ENCODE peak calls at places on chromosomes 5 and 9, in nine cellular contexts. P, R, X, E, F, O, B, G and C are unnamed samples.

GRCh38 chr9:121895836-121896544 is 197.1 kb downstream of the TTLL11 start:
- DNase-seq in P (no peak), R (no peak), X (no peak), E (no peak), F (peak), O (no peak), B (peak), G (no peak), C (no peak)

GRCh38 chr5:1061916-1062315 is 49.9 kb downstream of the SLC12A7 start:
- DNase-seq in P (no peak), R (no peak), X (no peak), E (no peak), F (no peak), O (no peak), B (peak), G (no peak), C (no peak)

GRCh38 chr9:78856144-78856543 is 559.2 kb downstream of the PSAT1 start:
- DNase-seq in P (no peak), R (no peak), X (no peak), E (no peak), F (peak), O (no peak), B (no peak), G (no peak), C (no peak)

GRCh38 chr5:74767579-74767913 is 497 bp downstream of the NSA2 start:
- DNase-seq in P (no peak), R (peak), X (no peak), E (no peak), F (peak), O (no peak), B (no peak), G (peak), C (peak)

GRCh38 chr5:60410427-60410826 is 289.5 kb downstream of the DEPDC1B start:
- DNase-seq in P (no peak), R (no peak), X (no peak), E (no peak), F (peak), O (no peak), B (no peak), G (no peak), C (no peak)

GRCh38 chr9:107142896-107143603 is 140.0 kb upstream of the RAD23B start:
- DNase-seq in P (no peak), R (no peak), X (no peak), E (no peak), F (peak), O (no peak), B (no peak), G (no peak), C (no peak)

GRCh38 chr9:83034587-83034986 is 28.4 kb downstream of the RASEF start:
- DNase-seq in P (no peak), R (no peak), X (no peak), E (no peak), F (peak), O (no peak), B (no peak), G (no peak), C (no peak)

GRCh38 chr5:13698882-13699281 is 245.6 kb downstream of the DNAH5 start:
- DNase-seq in P (no peak), R (no peak), X (no peak), E (no peak), F (no peak), O (no peak), B (no peak), G (no peak), C (no peak)

GRCh38 chr5:81397169-81397568 is 3.2 kb upstream of the ACOT12 start:
- DNase-seq in P (no peak), R (no peak), X (no peak), E (no peak), F (peak), O (no peak), B (no peak), G (peak), C (no peak)

GRCh38 chr5:16179511-16179935 is at the start of gene MARCHF11:
- DNase-seq in P (no peak), R (no peak), X (no peak), E (no peak), F (no peak), O (no peak), B (no peak), G (no peak), C (no peak)

GRCh38 chr9:17402309-17402708 is 176.6 kb upstream of the SH3GL2 start:
- DNase-seq in P (no peak), R (no peak), X (no peak), E (no peak), F (peak), O (no peak), B (no peak), G (no peak), C (peak)

GRCh38 chr5:158431369-158432029 is 572.6 kb upstream of the CLINT1 start:
- DNase-seq in P (no peak), R (peak), X (no peak), E (no peak), F (no peak), O (no peak), B (no peak), G (peak), C (no peak)

GRCh38 chr9:135524130-135524861 is 3.1 kb downstream of the LCN1 start:
- DNase-seq in P (no peak), R (no peak), X (no peak), E (no peak), F (peak), O (no peak), B (no peak), G (peak), C (no peak)

GRCh38 chr5:134082264-134082992 is 32.1 kb upstream of the TCF7 start:
- DNase-seq in P (no peak), R (no peak), X (no peak), E (no peak), F (peak), O (no peak), B (no peak), G (no peak), C (no peak)

GRCh38 chr5:43216941-43217340 is 24.9 kb downstream of the NIM1K start:
- DNase-seq in P (no peak), R (no peak), X (no peak), E (no peak), F (no peak), O (no peak), B (no peak), G (no peak), C (peak)

GRCh38 chr9:99341686-99342085 is 119.6 kb downstream of the SEC61B start:
- DNase-seq in P (no peak), R (no peak), X (no peak), E (no peak), F (no peak), O (no peak), B (no peak), G (no peak), C (no peak)

GRCh38 chr5:135386096-135386495 is 12.9 kb downstream of the MACROH2A1 start:
- DNase-seq in P (no peak), R (no peak), X (no peak), E (no peak), F (peak), O (no peak), B (no peak), G (peak), C (no peak)

GRCh38 chr5:40689442-40689841 is 9.7 kb downstream of the PTGER4 start:
- DNase-seq in P (no peak), R (no peak), X (no peak), E (no peak), F (peak), O (peak), B (no peak), G (peak), C (no peak)

GRCh38 chr5:95134326-95134725 is 150.6 kb downstream of the MCTP1 start:
- DNase-seq in P (no peak), R (no peak), X (no peak), E (no peak), F (peak), O (no peak), B (no peak), G (no peak), C (no peak)

GRCh38 chr9:99264070-99264469 is 42.0 kb downstream of the SEC61B start:
- DNase-seq in P (no peak), R (no peak), X (no peak), E (no peak), F (no peak), O (no peak), B (no peak), G (no peak), C (no peak)

GRCh38 chr9:87445646-87446045 is 52.0 kb upstream of the DAPK1 start:
- DNase-seq in P (peak), R (peak), X (no peak), E (peak), F (peak), O (no peak), B (no peak), G (no peak), C (peak)

GRCh38 chr9:123679330-123679987 is 250.5 kb downstream of the DENND1A start:
- DNase-seq in P (no peak), R (peak), X (no peak), E (no peak), F (no peak), O (no peak), B (no peak), G (peak), C (no peak)

GRCh38 chr5:63963080-63963735 is 963 bp upstream of the HTR1A start:
- DNase-seq in P (no peak), R (peak), X (no peak), E (peak), F (peak), O (peak), B (no peak), G (peak), C (peak)

GRCh38 chr5:73857446-73857845 is 231.4 kb downstream of the ARHGEF28 start:
- DNase-seq in P (no peak), R (no peak), X (no peak), E (no peak), F (no peak), O (no peak), B (no peak), G (no peak), C (no peak)

GRCh38 chr5:65753189-65753588 is 31.2 kb downstream of the NLN start:
- DNase-seq in P (no peak), R (no peak), X (no peak), E (no peak), F (peak), O (no peak), B (no peak), G (no peak), C (no peak)

GRCh38 chr5:148335259-148335658 is at the start of gene SPINK9:
- DNase-seq in P (no peak), R (no peak), X (no peak), E (no peak), F (no peak), O (no peak), B (no peak), G (no peak), C (no peak)

GRCh38 chr5:178120661-178121357 is 7.5 kb downstream of the N4BP3 start:
- DNase-seq in P (peak), R (peak), X (peak), E (peak), F (peak), O (peak), B (peak), G (peak), C (peak)

GRCh38 chr9:134205636-134206316 is 41.4 kb upstream of the RNU6ATAC start:
- DNase-seq in P (no peak), R (no peak), X (no peak), E (no peak), F (peak), O (no peak), B (peak), G (peak), C (peak)

GRCh38 chr5:67790390-67790789 is 425.2 kb upstream of the PIK3R1 start:
- DNase-seq in P (no peak), R (no peak), X (no peak), E (no peak), F (no peak), O (no peak), B (no peak), G (no peak), C (no peak)

GRCh38 chr9:87336914-87337333 is 160.7 kb upstream of the DAPK1 start:
- DNase-seq in P (no peak), R (peak), X (no peak), E (no peak), F (peak), O (peak), B (no peak), G (peak), C (peak)

GRCh38 chr9:88447431-88447830 is 59.2 kb downstream of the SPIN1 start:
- DNase-seq in P (no peak), R (no peak), X (no peak), E (no peak), F (no peak), O (no peak), B (no peak), G (no peak), C (no peak)

GRCh38 chr5:139543423-139543991 is 17.6 kb upstream of the UBE2D2 start:
- DNase-seq in P (peak), R (peak), X (no peak), E (peak), F (peak), O (no peak), B (peak), G (no peak), C (peak)

GRCh38 chr9:106860731-106861584 is 2.0 kb upstream of the ZNF462 start:
- DNase-seq in P (no peak), R (no peak), X (no peak), E (no peak), F (peak), O (no peak), B (peak), G (no peak), C (no peak)

GRCh38 chr9:93306579-93307091 is 122.7 kb downstream of the WNK2 start:
- DNase-seq in P (no peak), R (no peak), X (no peak), E (no peak), F (no peak), O (no peak), B (no peak), G (no peak), C (no peak)

GRCh38 chr5:108727639-108728565 is 19.8 kb upstream of the FER start:
- DNase-seq in P (no peak), R (peak), X (peak), E (peak), F (peak), O (peak), B (peak), G (peak), C (peak)

GRCh38 chr5:96823900-96824351 is 16.2 kb upstream of the ERAP1 start:
- DNase-seq in P (no peak), R (no peak), X (no peak), E (no peak), F (peak), O (no peak), B (no peak), G (peak), C (no peak)

GRCh38 chr9:133116346-133117231 is 4.5 kb downstream of the RALGDS start:
- DNase-seq in P (no peak), R (no peak), X (no peak), E (no peak), F (no peak), O (no peak), B (peak), G (no peak), C (no peak)

GRCh38 chr9:15372385-15373200 is 50.1 kb upstream of the SNAPC3 start:
- DNase-seq in P (no peak), R (no peak), X (no peak), E (no peak), F (peak), O (no peak), B (no peak), G (no peak), C (no peak)

GRCh38 chr5:142924135-142924883 is 154.1 kb downstream of the ARHGAP26 start:
- DNase-seq in P (no peak), R (peak), X (no peak), E (no peak), F (peak), O (no peak), B (no peak), G (no peak), C (peak)

GRCh38 chr5:157252741-157253465 is 13.0 kb upstream of the CYFIP2 start:
- DNase-seq in P (peak), R (peak), X (peak), E (no peak), F (peak), O (no peak), B (no peak), G (peak), C (peak)